ENCODE peak calls at places on chromosomes 12 and 14, in ten cellular contexts. T is PC-9, A is GM13977, B is anterior cingulate cortex, D is T-cell, J is astrocyte of the spinal cord, R is heart right ventricle, G is Right ventricle myocardium superior, C is NCI-H748 treated with DMSO at 0.1 percent for 48 hours, I is GM04503. K is an unnamed sample.
A peak's percentile ranks its signal among the peaks of the same experiment; 100 is the strongest.

GRCh38 chr14:35553808-35554207 is 19.8 kb downstream of the INSM2 start:
- DNase-seq in T (no peak), A (no peak), B (no peak), D (no peak), J (peak; percentile 29), R (no peak), G (no peak), C (no peak), I (peak; percentile 21), K (no peak)

GRCh38 chr12:13175499-13175898 is 21.0 kb upstream of the EMP1 start:
- DNase-seq in T (peak; percentile 96), A (no peak), B (no peak), D (no peak), J (no peak), R (no peak), G (no peak), C (no peak), I (no peak), K (no peak)

GRCh38 chr12:9109213-9109522 is 6.6 kb downstream of the A2M start:
- DNase-seq in T (no peak), A (no peak), B (no peak), D (no peak), J (no peak), R (no peak), G (no peak), C (no peak), I (no peak), K (no peak)

GRCh38 chr12:14999421-15000047 is 26.7 kb downstream of the PDE6H start:
- DNase-seq in T (no peak), A (no peak), B (no peak), D (no peak), J (peak; percentile 57), R (no peak), G (no peak), C (no peak), I (no peak), K (no peak)

GRCh38 chr12:93778306-93778705 is 101.1 kb downstream of the CRADD start:
- DNase-seq in T (no peak), A (no peak), B (no peak), D (no peak), J (peak; percentile 58), R (peak; percentile 82), G (peak; percentile 52), C (no peak), I (peak; percentile 88), K (no peak)

GRCh38 chr12:127340381-127340780 is 926.6 kb upstream of the TMEM132C start:
- DNase-seq in T (no peak), A (no peak), B (no peak), D (no peak), J (no peak), R (no peak), G (no peak), C (no peak), I (no peak), K (no peak)

GRCh38 chr14:20803221-20803620 is 577 bp upstream of the RNASE1 start:
- DNase-seq in T (no peak), A (no peak), B (no peak), D (no peak), J (no peak), R (peak; percentile 19), G (no peak), C (no peak), I (no peak), K (no peak)

GRCh38 chr14:104435147-104436046 is 144.2 kb upstream of the C14orf180 start:
- DNase-seq in T (no peak), A (peak; percentile 22), B (no peak), D (no peak), J (no peak), R (no peak), G (peak; percentile 32), C (no peak), I (no peak), K (peak; percentile 55)

GRCh38 chr12:2376855-2377657 is 324.3 kb downstream of the CACNA1C start:
- DNase-seq in T (no peak), A (no peak), B (no peak), D (no peak), J (no peak), R (no peak), G (no peak), C (peak; percentile 40), I (no peak), K (no peak)

GRCh38 chr12:12696562-12697383 is 790 bp upstream of the GPR19 start:
- DNase-seq in T (peak; percentile 64), A (peak; percentile 70), B (peak; percentile 88), D (peak; percentile 94), J (peak; percentile 86), R (peak; percentile 93), G (peak; percentile 95), C (peak; percentile 73), I (no peak), K (peak; percentile 97)

GRCh38 chr12:130876758-130877157 is 4.9 kb downstream of the RAN start:
- DNase-seq in T (no peak), A (no peak), B (no peak), D (no peak), J (no peak), R (no peak), G (no peak), C (no peak), I (no peak), K (no peak)

GRCh38 chr14:72544615-72545387 is 349.1 kb downstream of the DPF3 start:
- DNase-seq in T (no peak), A (no peak), B (peak; percentile 38), D (no peak), J (no peak), R (no peak), G (no peak), C (no peak), I (no peak), K (no peak)

GRCh38 chr12:102965281-102966155 is 8.0 kb downstream of the ASCL1 start:
- DNase-seq in T (no peak), A (no peak), B (peak; percentile 77), D (no peak), J (no peak), R (no peak), G (no peak), C (no peak), I (no peak), K (no peak)

GRCh38 chr12:79414252-79414651 is 276.5 kb downstream of the PAWR start:
- DNase-seq in T (peak; percentile 77), A (no peak), B (no peak), D (no peak), J (no peak), R (no peak), G (no peak), C (peak; percentile 25), I (no peak), K (no peak)

GRCh38 chr12:17216156-17216555 is 610.2 kb upstream of the LMO3 start:
- DNase-seq in T (no peak), A (no peak), B (no peak), D (no peak), J (no peak), R (no peak), G (no peak), C (no peak), I (no peak), K (no peak)

GRCh38 chr12:6167327-6168280 is 32.6 kb upstream of the CD9 start:
- DNase-seq in T (peak; percentile 96), A (peak; percentile 80), B (no peak), D (no peak), J (peak; percentile 94), R (peak; percentile 80), G (peak; percentile 62), C (no peak), I (peak; percentile 81), K (no peak)

GRCh38 chr12:132924356-132924755 is 31.8 kb downstream of the ZNF605 start:
- DNase-seq in T (no peak), A (no peak), B (no peak), D (no peak), J (no peak), R (no peak), G (no peak), C (no peak), I (no peak), K (no peak)

GRCh38 chr14:31990959-31991541 is 86.1 kb upstream of the ARHGAP5 start:
- DNase-seq in T (no peak), A (no peak), B (no peak), D (no peak), J (peak; percentile 48), R (no peak), G (no peak), C (no peak), I (peak; percentile 78), K (no peak)